ENCODE peak calls at places on chromosomes 12 and 14, in ten cellular contexts. Q is epithelial cell of esophagus; E is gastrocnemius medialis; S is IMR-90; U is A549; Y is bronchial epithelial cell; P is CD8-positive, alpha-beta T cell; T is AG10803; R is NB4; X is upper lobe of right lung. J is an unnamed sample.

GRCh38 chr12:91216871-91217270 is 34.3 kb upstream of the DCN start:
- DNase-seq in Q (peak), Y (peak), U (no peak), T (no peak), R (no peak), X (no peak), P (no peak), S (peak), E (no peak), J (no peak)

GRCh38 chr12:75923964-75924666 is 107.5 kb downstream of the PHLDA1 start:
- DNase-seq in R (peak), E (no peak), Y (no peak), Q (no peak), S (no peak), U (no peak), X (no peak), P (no peak), T (no peak), J (no peak)

GRCh38 chr12:129863938-129864337 is 39.9 kb downstream of the TMEM132D start:
- DNase-seq in R (no peak), S (no peak), U (no peak), T (no peak), Q (no peak), Y (no peak), E (no peak), X (no peak), P (no peak), J (no peak)

GRCh38 chr12:110174373-110174996 is 50.3 kb downstream of the IFT81 start:
- DNase-seq in Y (no peak), U (no peak), X (no peak), E (no peak), S (no peak), T (no peak), P (no peak), R (no peak), Q (no peak), J (no peak)

GRCh38 chr12:105274571-105274970 is 38.6 kb upstream of the APPL2 start:
- DNase-seq in Q (no peak), Y (no peak), S (no peak), R (no peak), X (no peak), P (no peak), E (no peak), T (no peak), U (no peak), J (no peak)

GRCh38 chr14:58646479-58646878 is 8.7 kb downstream of the DACT1 start:
- DNase-seq in T (no peak), E (no peak), R (no peak), U (no peak), Y (no peak), S (no peak), P (no peak), Q (no peak), X (no peak), J (no peak)

GRCh38 chr12:13170892-13171490 is 25.5 kb upstream of the EMP1 start:
- DNase-seq in Q (no peak), Y (no peak), S (peak), X (no peak), E (no peak), T (peak), U (no peak), R (no peak), P (no peak), J (no peak)

GRCh38 chr14:78341827-78342389 is 171.7 kb downstream of the NRXN3 start:
- DNase-seq in P (no peak), E (no peak), X (no peak), R (no peak), T (no peak), U (no peak), Q (peak), Y (peak), S (no peak), J (no peak)

GRCh38 chr12:91327889-91328288 is 145.3 kb upstream of the DCN start:
- DNase-seq in S (peak), Q (no peak), Y (no peak), R (no peak), P (no peak), T (peak), E (no peak), U (no peak), X (no peak), J (peak)

GRCh38 chr12:117732761-117733160 is 236.0 kb downstream of the KSR2 start:
- DNase-seq in P (no peak), Y (no peak), S (no peak), E (no peak), X (no peak), T (no peak), U (no peak), Q (no peak), R (no peak), J (no peak)

GRCh38 chr14:31968107-31968810 is 108.8 kb upstream of the ARHGAP5 start:
- DNase-seq in X (no peak), R (peak), Q (no peak), Y (no peak), P (no peak), U (no peak), T (peak), E (no peak), S (peak), J (peak)

GRCh38 chr12:114954626-114955025 is 270.7 kb upstream of the TBX3 start:
- DNase-seq in E (no peak), T (no peak), R (no peak), U (no peak), X (no peak), S (no peak), Y (no peak), P (no peak), Q (no peak), J (no peak)

GRCh38 chr12:25648460-25648859 is 95.4 kb upstream of the LMNTD1 start:
- DNase-seq in P (no peak), T (peak), S (peak), Y (peak), Q (peak), E (peak), R (no peak), X (no peak), U (peak), J (peak)

GRCh38 chr14:21102472-21103164 is 1.8 kb downstream of the TMEM253 start:
- DNase-seq in T (no peak), Y (no peak), P (no peak), S (no peak), Q (no peak), E (no peak), R (no peak), X (no peak), U (no peak), J (no peak)

GRCh38 chr12:107645630-107646333 is 39.8 kb upstream of the PWP1 start:
- DNase-seq in E (no peak), R (no peak), T (no peak), S (no peak), Y (no peak), X (no peak), P (no peak), U (no peak), Q (no peak), J (peak)

GRCh38 chr14:101965145-101965531 is 765 bp downstream of the DYNC1H1 start:
- DNase-seq in T (peak), E (peak), S (peak), P (peak), Q (peak), R (peak), X (peak), Y (no peak), U (peak), J (peak)

GRCh38 chr14:103058209-103059055 is 1.1 kb upstream of the CDC42BPB start:
- DNase-seq in P (no peak), Y (no peak), X (peak), Q (no peak), E (no peak), U (no peak), R (no peak), T (peak), S (peak), J (peak)

GRCh38 chr14:52380294-52380693 is 66.2 kb downstream of the PTGER2 start:
- DNase-seq in Q (peak), X (no peak), T (peak), Y (peak), R (no peak), E (no peak), P (no peak), S (peak), U (peak), J (peak)

GRCh38 chr12:105072888-105073488 is 11.3 kb downstream of the ALDH1L2 start:
- DNase-seq in Q (no peak), E (no peak), U (no peak), T (no peak), Y (no peak), S (no peak), R (no peak), X (no peak), P (no peak), J (no peak)

GRCh38 chr12:23771230-23771949 is 178.1 kb downstream of the SOX5 start:
- DNase-seq in Y (no peak), X (no peak), S (no peak), R (no peak), U (no peak), P (no peak), E (peak), T (no peak), Q (no peak), J (peak)

GRCh38 chr12:30753233-30753632 is 1.5 kb downstream of the CAPRIN2 start:
- DNase-seq in U (peak), X (no peak), Y (peak), P (peak), T (peak), E (no peak), S (peak), Q (peak), R (peak), J (peak)

GRCh38 chr12:60070541-60070940 is 474.7 kb downstream of the SLC16A7 start:
- DNase-seq in T (no peak), S (peak), Y (peak), X (no peak), P (no peak), R (no peak), Q (peak), E (no peak), U (no peak), J (no peak)

GRCh38 chr12:104226672-104227071 is 11.1 kb downstream of the TXNRD1 start:
- DNase-seq in Y (peak), T (peak), Q (no peak), S (peak), E (no peak), X (no peak), R (no peak), P (no peak), U (no peak), J (no peak)

GRCh38 chr12:31306871-31307270 is 19.1 kb downstream of the SINHCAF start:
- DNase-seq in Q (no peak), P (no peak), R (no peak), X (no peak), S (peak), T (no peak), Y (no peak), U (no peak), E (no peak), J (no peak)

GRCh38 chr14:65604946-65605345 is 192.4 kb downstream of the FUT8 start:
- DNase-seq in U (peak), X (no peak), T (no peak), R (no peak), Y (peak), S (peak), Q (peak), E (no peak), P (no peak), J (peak)

GRCh38 chr14:46306267-46306666 is 345.3 kb downstream of the RPL10L start:
- DNase-seq in E (no peak), R (no peak), T (no peak), Y (no peak), S (no peak), X (no peak), Q (no peak), U (no peak), P (no peak), J (no peak)

GRCh38 chr12:29073631-29074239 is 75.3 kb upstream of the FAR2 start:
- DNase-seq in R (peak), S (peak), P (no peak), Q (peak), T (peak), X (no peak), U (peak), E (no peak), Y (peak), J (peak)

GRCh38 chr12:53952871-53953734 is 1.6 kb upstream of the HOXC12 start:
- DNase-seq in S (no peak), Q (no peak), T (no peak), E (no peak), Y (no peak), U (peak), X (no peak), R (no peak), P (no peak), J (no peak)

GRCh38 chr12:80580254-80580653 is 127.2 kb upstream of the MYF6 start:
- DNase-seq in T (peak), Q (peak), X (no peak), Y (peak), P (no peak), E (no peak), R (no peak), U (no peak), S (peak), J (peak)

GRCh38 chr12:32211769-32212156 is 105.1 kb downstream of the BICD1 start:
- DNase-seq in X (no peak), Q (no peak), Y (no peak), R (no peak), U (no peak), T (no peak), S (no peak), E (no peak), P (no peak), J (no peak)

DNA sequence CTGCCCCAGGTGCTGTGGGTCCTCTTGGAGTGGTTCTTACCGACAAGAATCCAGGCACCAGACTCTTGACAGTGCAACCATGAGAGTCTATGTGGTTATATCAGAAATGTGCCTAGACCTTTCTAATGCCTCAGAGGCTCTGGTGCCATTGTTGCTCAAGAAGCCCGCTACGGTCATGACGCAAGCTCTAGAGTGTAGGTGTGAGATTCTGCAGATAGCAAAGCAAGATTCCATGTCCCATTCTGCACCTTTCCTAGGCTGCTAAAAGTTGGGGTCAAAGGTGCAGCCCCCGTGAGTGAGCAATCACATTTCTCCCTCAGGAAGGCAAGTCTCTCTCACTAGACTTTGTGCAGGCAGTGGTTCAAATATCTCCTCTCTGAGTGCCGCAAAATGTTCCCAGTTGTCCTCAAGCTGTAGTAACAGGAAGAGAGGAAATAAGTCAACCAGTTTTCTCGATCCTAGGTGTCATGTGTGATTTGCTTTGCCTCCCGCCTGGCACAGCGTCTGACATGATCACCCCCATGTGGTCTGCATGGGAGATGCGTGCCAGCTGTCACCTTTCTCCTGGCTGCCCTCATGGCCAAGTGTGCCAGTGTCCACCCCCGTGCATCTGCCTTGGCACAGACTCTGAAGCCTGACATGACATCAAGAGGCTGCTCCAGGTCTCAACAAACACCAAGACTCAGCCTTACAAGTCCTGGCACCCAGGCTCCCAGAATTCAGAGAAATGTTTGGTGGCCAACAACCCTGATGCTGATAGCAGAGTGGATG is 122.5 kb upstream of the COCH start:
- DNase-seq in T (no peak), E (no peak), R (peak), S (no peak), U (peak), Q (no peak), Y (no peak), X (no peak), P (no peak), J (no peak)
- TF ChIP-seq CTCF in T (no peak), E (no peak), R (peak), S (no peak), U (no peak), Q (no peak), Y (no peak), X (no peak), P (no peak), J (no peak)

GRCh38 chr14:104978774-104979691 is 859 bp upstream of the AHNAK2 start:
- DNase-seq in Q (no peak), U (no peak), X (no peak), T (no peak), E (no peak), R (no peak), S (no peak), Y (no peak), P (no peak), J (no peak)

GRCh38 chr14:104979758-104980591 is 1.8 kb upstream of the AHNAK2 start:
- DNase-seq in R (no peak), T (no peak), U (peak), Y (peak), E (peak), X (peak), S (peak), P (no peak), Q (peak), J (peak)

GRCh38 chr14:104976198-104977007 is 1.8 kb downstream of the AHNAK2 start:
- DNase-seq in S (peak), X (peak), E (peak), Y (peak), U (peak), T (peak), P (peak), Q (peak), R (peak), J (peak)

GRCh38 chr14:104977008-104977680 is 1.0 kb downstream of the AHNAK2 start:
- DNase-seq in U (peak), S (no peak), R (no peak), P (no peak), Q (no peak), E (no peak), X (peak), T (no peak), Y (no peak), J (no peak)

DNA sequence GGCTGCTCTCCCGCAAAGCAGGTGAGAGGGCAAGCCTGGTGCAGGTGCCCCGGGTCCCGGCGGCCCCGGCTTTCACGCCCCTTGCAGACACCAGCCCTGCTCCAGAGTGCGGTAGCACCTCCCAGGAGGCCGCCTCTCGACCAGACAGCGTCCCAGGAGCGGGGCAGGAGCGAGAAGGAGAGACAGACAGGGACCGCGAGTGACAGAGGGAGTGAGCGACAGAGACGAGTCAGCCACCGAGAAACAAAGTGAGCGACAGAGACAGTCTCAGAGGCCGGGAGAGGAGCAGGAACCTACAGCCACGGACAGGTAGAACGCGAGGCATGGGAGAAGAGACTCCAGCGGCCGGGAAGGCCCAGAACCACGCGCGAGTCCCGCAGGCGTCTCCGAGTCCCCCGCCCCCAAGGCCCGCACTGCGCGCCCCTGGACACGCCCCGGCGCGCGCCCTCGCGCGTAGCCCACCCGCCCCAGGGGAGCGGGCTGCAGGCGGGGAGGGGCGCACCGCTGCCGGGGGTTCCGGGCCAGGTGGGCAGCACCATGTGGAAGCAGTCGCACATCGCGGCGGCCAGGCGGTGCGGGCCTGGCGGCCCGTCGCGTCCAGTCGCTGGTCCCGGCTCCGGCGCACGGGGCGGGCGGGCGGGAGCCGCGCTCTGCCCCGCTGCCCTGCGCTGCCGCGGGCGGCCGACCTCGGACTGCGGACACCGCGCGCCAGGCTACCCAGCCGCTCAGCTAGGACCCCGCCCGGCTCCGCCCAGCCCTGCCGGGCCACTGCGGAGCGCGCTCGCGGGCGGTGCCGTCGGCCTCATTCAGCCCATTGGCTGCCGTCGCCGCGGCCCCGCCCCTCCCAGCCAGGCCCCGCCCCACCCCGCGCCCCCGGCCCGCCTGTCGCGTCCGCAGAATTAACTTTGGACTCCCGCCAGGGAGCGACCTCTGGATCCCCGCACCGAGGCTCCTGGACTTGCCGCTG is at the start of gene AHNAK2:
- DNase-seq in P (no peak), Y (peak), R (peak), Q (peak), X (peak), T (peak), E (no peak), S (peak), U (peak), J (peak)
- H3K4me3 ChIP-seq in P (peak), Y (peak), R (peak), Q (peak), X (peak), T (peak), E (peak), S (peak), U (peak), J (peak)

DNA sequence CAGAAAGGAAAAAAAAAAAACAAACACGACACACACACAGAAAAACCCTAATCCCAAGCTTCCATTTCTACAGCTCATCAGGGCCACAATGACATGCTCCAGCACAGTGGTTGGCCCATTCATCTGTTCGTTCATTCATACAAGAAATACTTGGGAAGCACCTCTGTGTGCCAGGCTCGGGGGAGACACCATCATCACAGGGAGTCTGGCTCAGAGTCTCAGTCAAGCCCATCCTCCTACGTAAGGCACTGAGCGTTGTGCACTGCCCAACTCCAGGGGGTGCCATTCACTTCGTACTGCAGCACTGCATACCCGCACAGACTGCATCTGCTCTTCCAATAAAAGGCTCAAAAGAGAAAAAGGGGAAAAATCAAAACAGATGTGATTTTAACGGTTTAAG is 15.3 kb downstream of the VPS37B start:
- DNase-seq in T (peak), R (peak), E (no peak), Y (no peak), X (no peak), U (peak), S (peak), Q (no peak), P (peak), J (peak)
- TF ChIP-seq CTCF in T (peak), R (peak), E (no peak), Y (peak), X (peak), U (peak), S (peak), Q (peak), P (peak), J (peak)

GRCh38 chr14:60951781-60952435 is 29.0 kb downstream of the TRMT5 start:
- DNase-seq in E (no peak), T (no peak), X (no peak), U (no peak), R (no peak), Q (no peak), Y (no peak), P (no peak), S (no peak), J (peak)
- H3K4me3 ChIP-seq in E (no peak), T (no peak), X (no peak), U (no peak), R (no peak), Q (no peak), Y (no peak), P (no peak), S (no peak), J (no peak)

GRCh38 chr12:120686690-120687569 is at the start of gene MLEC:
- DNase-seq in S (peak), T (peak), Y (peak), P (peak), Q (peak), U (peak), X (peak), R (peak), E (peak), J (peak)
- TF ChIP-seq CTCF in S (peak), T (no peak), Y (peak), P (no peak), Q (peak), U (no peak), X (peak), R (no peak), E (no peak), J (no peak)

GRCh38 chr12:121673013-121673441 is 3.6 kb upstream of the MORN3 start:
- DNase-seq in T (peak), R (no peak), Y (no peak), E (no peak), S (no peak), U (no peak), P (peak), X (no peak), Q (peak), J (no peak)
- H3K4me3 ChIP-seq in T (no peak), R (no peak), Y (no peak), E (no peak), S (no peak), U (peak), P (peak), X (peak), Q (peak), J (no peak)

GRCh38 chr14:20035938-20036337 is at the start of gene OR4K13:
- DNase-seq in X (no peak), E (no peak), P (no peak), R (no peak), T (no peak), Y (no peak), U (no peak), Q (no peak), S (no peak), J (no peak)
- TF ChIP-seq CTCF in X (no peak), E (no peak), P (no peak), R (no peak), T (no peak), Y (no peak), U (no peak), Q (no peak), S (no peak), J (no peak)

GRCh38 chr12:64950899-64951298 is 126.5 kb downstream of the TBC1D30 start:
- DNase-seq in S (no peak), X (no peak), R (no peak), U (no peak), E (no peak), P (no peak), T (peak), Y (no peak), Q (no peak), J (no peak)
- H3K4me3 ChIP-seq in S (no peak), X (no peak), R (no peak), U (no peak), E (no peak), P (no peak), T (no peak), Y (no peak), Q (no peak), J (no peak)